ENCODE peak calls at places on chromosomes 11 and 22, in nine cellular contexts. One of them, this sample, is unnamed.

GRCh38 chr22:20080445-20080775 is 369 bp downstream of the DGCR8 start:
- DNase-seq in GM03348: peak
- DNase-seq in GM12891: peak
- DNase-seq in DMS53: peak
- DNase-seq in DMS153: no peak
- DNase-seq in iPS-NIHi11: peak
- DNase-seq in stimulated activated CD8-positive, alpha-beta memory T cell treated with anti-CD3 and anti-CD28 coated beads, Interleukin-12 subunit alpha, Interleukin-12 subunit beta, amount 100 ng/mL, for 4 hours: peak
- DNase-seq in hippocampal formation: peak
- DNase-seq in 8988T: no peak
- DNase-seq in this sample: peak

GRCh38 chr11:64284962-64285884 is at the start of gene GPR137:
- DNase-seq in GM03348: peak
- DNase-seq in stimulated activated CD8-positive, alpha-beta memory T cell treated with anti-CD3 and anti-CD28 coated beads, Interleukin-12 subunit alpha, Interleukin-12 subunit beta, amount 100 ng/mL, for 4 hours: peak
- DNase-seq in 8988T: peak
- DNase-seq in DMS153: peak
- DNase-seq in hippocampal formation: peak
- DNase-seq in DMS53: peak
- DNase-seq in iPS-NIHi11: peak
- DNase-seq in GM12891: peak
- DNase-seq in this sample: peak

GRCh38 chr22:40463727-40464126 is 93.3 kb downstream of the SGSM3 start:
- DNase-seq in stimulated activated CD8-positive, alpha-beta memory T cell treated with anti-CD3 and anti-CD28 coated beads, Interleukin-12 subunit alpha, Interleukin-12 subunit beta, amount 100 ng/mL, for 4 hours: no peak
- DNase-seq in iPS-NIHi11: no peak
- DNase-seq in 8988T: no peak
- DNase-seq in GM12891: peak
- DNase-seq in DMS53: no peak
- DNase-seq in hippocampal formation: no peak
- DNase-seq in GM03348: no peak
- DNase-seq in DMS153: no peak
- DNase-seq in this sample: no peak

GRCh38 chr11:67468056-67468455 is 995 bp downstream of the TMEM134 start:
- DNase-seq in hippocampal formation: no peak
- DNase-seq in iPS-NIHi11: no peak
- DNase-seq in DMS53: peak
- DNase-seq in DMS153: no peak
- DNase-seq in 8988T: no peak
- DNase-seq in stimulated activated CD8-positive, alpha-beta memory T cell treated with anti-CD3 and anti-CD28 coated beads, Interleukin-12 subunit alpha, Interleukin-12 subunit beta, amount 100 ng/mL, for 4 hours: no peak
- DNase-seq in GM12891: no peak
- DNase-seq in GM03348: no peak
- DNase-seq in this sample: no peak

GRCh38 chr11:76233936-76234703 is 27.8 kb upstream of the WNT11 start:
- DNase-seq in GM03348: peak
- DNase-seq in DMS53: peak
- DNase-seq in iPS-NIHi11: no peak
- DNase-seq in 8988T: no peak
- DNase-seq in hippocampal formation: no peak
- DNase-seq in DMS153: no peak
- DNase-seq in stimulated activated CD8-positive, alpha-beta memory T cell treated with anti-CD3 and anti-CD28 coated beads, Interleukin-12 subunit alpha, Interleukin-12 subunit beta, amount 100 ng/mL, for 4 hours: no peak
- DNase-seq in GM12891: peak
- DNase-seq in this sample: peak

GRCh38 chr22:32410459-32410858 is 1.6 kb downstream of the RTCB start:
- DNase-seq in GM03348: no peak
- DNase-seq in DMS153: no peak
- DNase-seq in hippocampal formation: no peak
- DNase-seq in iPS-NIHi11: no peak
- DNase-seq in GM12891: no peak
- DNase-seq in stimulated activated CD8-positive, alpha-beta memory T cell treated with anti-CD3 and anti-CD28 coated beads, Interleukin-12 subunit alpha, Interleukin-12 subunit beta, amount 100 ng/mL, for 4 hours: no peak
- DNase-seq in 8988T: no peak
- DNase-seq in DMS53: no peak
- DNase-seq in this sample: no peak

GRCh38 chr11:93396356-93396755 is 65.8 kb downstream of the DEUP1 start:
- DNase-seq in DMS53: no peak
- DNase-seq in GM03348: peak
- DNase-seq in hippocampal formation: no peak
- DNase-seq in DMS153: no peak
- DNase-seq in stimulated activated CD8-positive, alpha-beta memory T cell treated with anti-CD3 and anti-CD28 coated beads, Interleukin-12 subunit alpha, Interleukin-12 subunit beta, amount 100 ng/mL, for 4 hours: no peak
- DNase-seq in 8988T: no peak
- DNase-seq in iPS-NIHi11: no peak
- DNase-seq in GM12891: no peak
- DNase-seq in this sample: no peak

GRCh38 chr22:50545522-50546325 is at the start of gene KLHDC7B:
- DNase-seq in DMS53: no peak
- DNase-seq in DMS153: no peak
- DNase-seq in iPS-NIHi11: no peak
- DNase-seq in hippocampal formation: no peak
- DNase-seq in 8988T: no peak
- DNase-seq in GM03348: peak
- DNase-seq in GM12891: no peak
- DNase-seq in stimulated activated CD8-positive, alpha-beta memory T cell treated with anti-CD3 and anti-CD28 coated beads, Interleukin-12 subunit alpha, Interleukin-12 subunit beta, amount 100 ng/mL, for 4 hours: no peak
- DNase-seq in this sample: no peak

GRCh38 chr22:31585161-31585859 is 76.7 kb downstream of the PISD start:
- DNase-seq in 8988T: no peak
- DNase-seq in DMS153: no peak
- DNase-seq in DMS53: no peak
- DNase-seq in stimulated activated CD8-positive, alpha-beta memory T cell treated with anti-CD3 and anti-CD28 coated beads, Interleukin-12 subunit alpha, Interleukin-12 subunit beta, amount 100 ng/mL, for 4 hours: no peak
- DNase-seq in GM12891: no peak
- DNase-seq in hippocampal formation: no peak
- DNase-seq in GM03348: peak
- DNase-seq in iPS-NIHi11: no peak
- DNase-seq in this sample: no peak

GRCh38 chr22:22940961-22941605 is 53.5 kb downstream of the IGLL5 start:
- DNase-seq in iPS-NIHi11: no peak
- DNase-seq in GM12891: no peak
- DNase-seq in stimulated activated CD8-positive, alpha-beta memory T cell treated with anti-CD3 and anti-CD28 coated beads, Interleukin-12 subunit alpha, Interleukin-12 subunit beta, amount 100 ng/mL, for 4 hours: no peak
- DNase-seq in DMS53: no peak
- DNase-seq in 8988T: no peak
- DNase-seq in hippocampal formation: no peak
- DNase-seq in DMS153: no peak
- DNase-seq in GM03348: no peak
- DNase-seq in this sample: no peak

GRCh38 chr11:46222485-46223251 is 54.8 kb upstream of the CREB3L1 start:
- DNase-seq in GM03348: peak
- DNase-seq in DMS153: no peak
- DNase-seq in stimulated activated CD8-positive, alpha-beta memory T cell treated with anti-CD3 and anti-CD28 coated beads, Interleukin-12 subunit alpha, Interleukin-12 subunit beta, amount 100 ng/mL, for 4 hours: no peak
- DNase-seq in iPS-NIHi11: peak
- DNase-seq in hippocampal formation: no peak
- DNase-seq in GM12891: no peak
- DNase-seq in DMS53: no peak
- DNase-seq in 8988T: no peak
- DNase-seq in this sample: no peak

GRCh38 chr11:73003083-73003482 is 139.0 kb downstream of the FCHSD2 start:
- DNase-seq in stimulated activated CD8-positive, alpha-beta memory T cell treated with anti-CD3 and anti-CD28 coated beads, Interleukin-12 subunit alpha, Interleukin-12 subunit beta, amount 100 ng/mL, for 4 hours: no peak
- DNase-seq in GM12891: no peak
- DNase-seq in 8988T: no peak
- DNase-seq in DMS53: no peak
- DNase-seq in GM03348: no peak
- DNase-seq in DMS153: no peak
- DNase-seq in iPS-NIHi11: no peak
- DNase-seq in hippocampal formation: no peak
- DNase-seq in this sample: no peak

GRCh38 chr11:96361778-96362177 is 18.8 kb upstream of the MAML2 start:
- DNase-seq in 8988T: no peak
- DNase-seq in GM03348: no peak
- DNase-seq in GM12891: no peak
- DNase-seq in DMS153: no peak
- DNase-seq in iPS-NIHi11: no peak
- DNase-seq in DMS53: peak
- DNase-seq in stimulated activated CD8-positive, alpha-beta memory T cell treated with anti-CD3 and anti-CD28 coated beads, Interleukin-12 subunit alpha, Interleukin-12 subunit beta, amount 100 ng/mL, for 4 hours: no peak
- DNase-seq in hippocampal formation: no peak
- DNase-seq in this sample: no peak